ENCODE peak calls at places on chromosome 12, in ten cellular contexts. Q is HTR-8/SVneo; T is neuronal stem cell; B is NCI-H2107; R is stimulated activated effector memory CD8-positive, alpha-beta T cell treated with anti-CD3 and anti-CD28 coated beads, Interleukin-12 subunit alpha, Interleukin-12 subunit beta, amount 100 ng/mL, for 72 hours; U is left cardiac atrium; Y is iris pigment epithelial cell; F is astrocyte of the spinal cord; G is iPS DF 19.7; X is activated CD8-positive, alpha-beta T cell treated with anti-CD3 and anti-CD28 coated beads for 36 hours. N is an unnamed sample.
A peak's percentile ranks its signal among the peaks of the same experiment; 100 is the strongest.

GRCh38 chr12:111434680-111435338 is 29.1 kb downstream of the SH2B3 start:
- DNase-seq in Q (no peak), T (no peak), B (no peak), R (peak; percentile 90), U (peak; percentile 75), Y (peak; percentile 74), F (peak; percentile 60), G (no peak), X (peak; percentile 94), N (no peak)

GRCh38 chr12:20808521-20808920 is 2.0 kb upstream of the SLCO1B3 start:
- DNase-seq in Q (no peak), T (no peak), B (no peak), R (no peak), U (no peak), Y (no peak), F (no peak), G (no peak), X (no peak), N (no peak)

GRCh38 chr12:42960087-42960527 is 370.6 kb upstream of the PRICKLE1 start:
- DNase-seq in Q (no peak), T (no peak), B (no peak), R (no peak), U (no peak), Y (peak; percentile 18), F (peak; percentile 46), G (no peak), X (no peak), N (no peak)

GRCh38 chr12:27970981-27971489 is 1.5 kb downstream of the PTHLH start:
- DNase-seq in Q (no peak), T (no peak), B (no peak), R (no peak), U (peak; percentile 21), Y (no peak), F (peak; percentile 19), G (no peak), X (no peak), N (no peak)

GRCh38 chr12:48300774-48301173 is 49.9 kb downstream of the ZNF641 start:
- DNase-seq in Q (no peak), T (no peak), B (no peak), R (no peak), U (no peak), Y (no peak), F (no peak), G (no peak), X (no peak), N (no peak)

GRCh38 chr12:31759621-31760459 is 31.0 kb upstream of the AMN1 start:
- DNase-seq in Q (no peak), T (no peak), B (no peak), R (no peak), U (no peak), Y (no peak), F (no peak), G (no peak), X (no peak), N (no peak)

GRCh38 chr12:93571854-93572711 is at the start of gene SOCS2:
- DNase-seq in Q (no peak), T (peak; percentile 56), B (no peak), R (peak; percentile 57), U (peak; percentile 40), Y (peak; percentile 31), F (no peak), G (no peak), X (peak; percentile 33), N (no peak)

GRCh38 chr12:83985068-83985467 is 927.5 kb downstream of the SLC6A15 start:
- DNase-seq in Q (no peak), T (no peak), B (no peak), R (no peak), U (no peak), Y (no peak), F (no peak), G (no peak), X (no peak), N (no peak)